ENCODE peak calls at places on chromosomes 12 and 14, in ten cellular contexts. P is choroid plexus epithelial cell, K is Karpas-422, B is non-pigmented ciliary epithelial cell, L is AG09319, Q is activated T-helper 1 cell treated with Interleukin-2 at 50 U/mL for 16 hours, E is IMR-90, I is fibroblast of lung, W is foreskin keratinocyte, M is lower lobe of right lung. U is an unnamed sample.

GRCh38 chr12:71282020-71282419 is 124.2 kb upstream of the TSPAN8 start:
- DNase-seq in P (no peak), K (no peak), B (no peak), L (no peak), Q (no peak), E (no peak), I (no peak), W (no peak), M (no peak), U (no peak)

GRCh38 chr14:32329146-32329545 is at the start of gene AKAP6:
- DNase-seq in P (no peak), K (no peak), B (no peak), L (no peak), Q (no peak), E (no peak), I (no peak), W (no peak), M (no peak), U (no peak)

GRCh38 chr14:74976264-74977113 is 21.1 kb upstream of the PGF start:
- DNase-seq in P (no peak), K (no peak), B (no peak), L (no peak), Q (no peak), E (no peak), I (no peak), W (no peak), M (no peak), U (no peak)

GRCh38 chr12:47797432-47797831 is 22.3 kb downstream of the HDAC7 start:
- DNase-seq in P (no peak), K (peak; percentile 80), B (no peak), L (no peak), Q (no peak), E (no peak), I (no peak), W (no peak), M (no peak), U (no peak)

GRCh38 chr14:52033131-52033642 is 35.7 kb downstream of the NID2 start:
- DNase-seq in P (peak; percentile 68), K (no peak), B (no peak), L (peak; percentile 52), Q (no peak), E (peak; percentile 55), I (peak; percentile 68), W (peak; percentile 10), M (no peak), U (no peak)

GRCh38 chr14:28101992-28102391 is 664.6 kb upstream of the FOXG1 start:
- DNase-seq in P (no peak), K (no peak), B (no peak), L (no peak), Q (no peak), E (no peak), I (peak; percentile 3), W (no peak), M (no peak), U (no peak)

GRCh38 chr12:28513983-28514382 is 323.7 kb downstream of the CCDC91 start:
- DNase-seq in P (no peak), K (no peak), B (no peak), L (no peak), Q (no peak), E (no peak), I (no peak), W (no peak), M (no peak), U (no peak)

GRCh38 chr12:64103821-64104220 is 118.3 kb downstream of the KICS2 start:
- DNase-seq in P (peak; percentile 33), K (no peak), B (no peak), L (no peak), Q (no peak), E (peak; percentile 32), I (peak; percentile 75), W (no peak), M (no peak), U (no peak)

GRCh38 chr12:104844123-104844522 is 114.0 kb downstream of the SLC41A2 start:
- DNase-seq in P (no peak), K (no peak), B (no peak), L (no peak), Q (no peak), E (no peak), I (no peak), W (no peak), M (no peak), U (no peak)

GRCh38 chr12:121949643-121950397 is 31.4 kb downstream of the CFAP251 start:
- DNase-seq in P (peak; percentile 96), K (no peak), B (peak; percentile 90), L (peak; percentile 42), Q (no peak), E (peak; percentile 98), I (peak; percentile 95), W (peak; percentile 99), M (no peak), U (no peak)

GRCh38 chr14:85619866-85620265 is 89.9 kb downstream of the FLRT2 start:
- DNase-seq in P (no peak), K (no peak), B (no peak), L (no peak), Q (no peak), E (peak; percentile 4), I (peak; percentile 3), W (no peak), M (no peak), U (no peak)

GRCh38 chr12:32039341-32039740 is 67.3 kb upstream of the BICD1 start:
- DNase-seq in P (peak; percentile 19), K (no peak), B (no peak), L (no peak), Q (no peak), E (peak; percentile 20), I (peak; percentile 21), W (no peak), M (no peak), U (no peak)

GRCh38 chr14:102323102-102323501 is 3.6 kb downstream of the ZNF839 start:
- DNase-seq in P (peak; percentile 91), K (peak; percentile 75), B (no peak), L (peak; percentile 59), Q (no peak), E (peak; percentile 81), I (peak; percentile 60), W (no peak), M (peak; percentile 71), U (peak; percentile 12)

GRCh38 chr14:64217318-64217717 is 76.9 kb downstream of the ESR2 start:
- DNase-seq in P (no peak), K (peak; percentile 84), B (no peak), L (no peak), Q (no peak), E (no peak), I (no peak), W (no peak), M (no peak), U (no peak)

GRCh38 chr12:121038861-121039654 is at the start of gene OASL:
- DNase-seq in P (peak; percentile 56), K (peak; percentile 69), B (no peak), L (peak; percentile 5), Q (peak; percentile 50), E (no peak), I (peak; percentile 25), W (peak; percentile 70), M (peak; percentile 69), U (peak; percentile 48)

GRCh38 chr12:52566847-52567291 is 6.8 kb downstream of the KRT74 start:
- DNase-seq in P (no peak), K (no peak), B (no peak), L (no peak), Q (no peak), E (no peak), I (no peak), W (no peak), M (no peak), U (no peak)

GRCh38 chr12:116370004-116370404 is 92.5 kb upstream of the MED13L start:
- DNase-seq in P (peak; percentile 86), K (no peak), B (peak; percentile 64), L (no peak), Q (no peak), E (peak; percentile 83), I (peak; percentile 95), W (no peak), M (no peak), U (no peak)

GRCh38 chr12:123388218-123388947 is 4.5 kb downstream of the KMT5A start:
- DNase-seq in P (peak; percentile 59), K (peak; percentile 84), B (no peak), L (no peak), Q (peak; percentile 64), E (peak; percentile 52), I (peak; percentile 68), W (no peak), M (peak; percentile 82), U (peak; percentile 83)

GRCh38 chr12:122672515-122672914 is 30.6 kb downstream of the HCAR2 start:
- DNase-seq in P (no peak), K (no peak), B (no peak), L (no peak), Q (no peak), E (no peak), I (no peak), W (no peak), M (no peak), U (no peak)

GRCh38 chr12:52813885-52814709 is at the start of gene KRT4:
- DNase-seq in P (no peak), K (no peak), B (no peak), L (no peak), Q (no peak), E (no peak), I (peak; percentile 71), W (no peak), M (no peak), U (no peak)

GRCh38 chr12:71155228-71155627 is 2.6 kb downstream of the TSPAN8 start:
- DNase-seq in P (no peak), K (no peak), B (no peak), L (no peak), Q (no peak), E (no peak), I (no peak), W (no peak), M (no peak), U (no peak)

GRCh38 chr14:100115726-100116125 is 43.7 kb downstream of the DEGS2 start:
- DNase-seq in P (no peak), K (no peak), B (no peak), L (no peak), Q (no peak), E (no peak), I (no peak), W (no peak), M (no peak), U (no peak)

GRCh38 chr14:52551696-52552062 is 626 bp downstream of the TXNDC16 start:
- DNase-seq in P (peak; percentile 67), K (peak; percentile 78), B (no peak), L (no peak), Q (no peak), E (peak; percentile 39), I (peak; percentile 30), W (peak; percentile 9), M (no peak), U (no peak)

GRCh38 chr14:81727243-81727642 is 193.6 kb upstream of the SEL1L start:
- DNase-seq in P (peak; percentile 10), K (no peak), B (no peak), L (no peak), Q (no peak), E (no peak), I (peak; percentile 4), W (no peak), M (no peak), U (no peak)

GRCh38 chr14:104332634-104333270 is 194.4 kb downstream of the KIF26A start:
- DNase-seq in P (no peak), K (no peak), B (no peak), L (no peak), Q (no peak), E (no peak), I (no peak), W (no peak), M (peak; percentile 46), U (no peak)

GRCh38 chr14:55374771-55375170 is 36.9 kb downstream of the ATG14 start:
- DNase-seq in P (no peak), K (no peak), B (no peak), L (no peak), Q (no peak), E (no peak), I (no peak), W (no peak), M (no peak), U (no peak)

GRCh38 chr12:78636253-78636855 is 228.2 kb upstream of the SYT1 start:
- DNase-seq in P (peak; percentile 28), K (no peak), B (no peak), L (no peak), Q (no peak), E (no peak), I (no peak), W (no peak), M (no peak), U (no peak)

GRCh38 chr14:68466491-68466977 is 326.3 kb downstream of the ZFP36L1 start:
- DNase-seq in P (peak; percentile 97), K (no peak), B (peak; percentile 92), L (peak; percentile 85), Q (no peak), E (peak; percentile 92), I (peak; percentile 98), W (peak; percentile 98), M (no peak), U (no peak)

U was measured in stimulated activated naive CD4-positive, alpha-beta T cell treated with Interleukin-2 at 50 U/mL for 16 hours.